ENCODE peak calls at places on chromosome 2, in nine cellular contexts. B is AG04450, X is psoas muscle, H is tibial artery, L is stomach, Q is dorsolateral prefrontal cortex, I is upper lobe of left lung, N is SK-N-SH, R is K562. U is an unnamed sample.
A peak's percentile ranks its signal among the peaks of the same experiment; 100 is the strongest.

GRCh38 chr2:68505603-68506159 is 38.3 kb downstream of the APLF start:
- DNase-seq in B (no peak), X (no peak), H (no peak), L (no peak), Q (no peak), I (no peak), N (no peak), R (no peak), U (no peak)

GRCh38 chr2:204012081-204012653 is 75.6 kb downstream of the ICOS start:
- DNase-seq in B (no peak), X (no peak), H (no peak), L (peak; percentile 62), Q (no peak), I (no peak), N (peak; percentile 53), R (no peak), U (no peak)

GRCh38 chr2:71948781-71949536 is 198.7 kb downstream of the CYP26B1 start:
- DNase-seq in B (no peak), X (peak; percentile 43), H (no peak), L (no peak), Q (no peak), I (no peak), N (no peak), R (no peak), U (no peak)

GRCh38 chr2:240920783-240921231 is 14.7 kb downstream of the CROCC2 start:
- DNase-seq in B (no peak), X (peak; percentile 14), H (peak; percentile 19), L (peak; percentile 17), Q (peak; percentile 37), I (peak; percentile 16), N (peak; percentile 11), R (no peak), U (no peak)

GRCh38 chr2:127225186-127225960 is 5.3 kb upstream of the CYP27C1 start:
- DNase-seq in B (no peak), X (no peak), H (no peak), L (no peak), Q (no peak), I (no peak), N (no peak), R (no peak), U (no peak)

GRCh38 chr2:9813312-9814128 is 29.8 kb upstream of the TAF1B start:
- DNase-seq in B (no peak), X (peak; percentile 76), H (peak; percentile 53), L (peak; percentile 77), Q (peak; percentile 73), I (peak; percentile 96), N (peak; percentile 96), R (peak; percentile 86), U (peak; percentile 66)

GRCh38 chr2:176096986-176097819 is 2.4 kb upstream of the HOXD12 start:
- DNase-seq in B (peak; percentile 10), X (peak; percentile 58), H (peak; percentile 59), L (peak; percentile 76), Q (no peak), I (peak; percentile 90), N (peak; percentile 92), R (peak; percentile 84), U (peak; percentile 22)

GRCh38 chr2:72166281-72166680 is 18.6 kb upstream of the CYP26B1 start:
- DNase-seq in B (no peak), X (no peak), H (no peak), L (no peak), Q (no peak), I (no peak), N (no peak), R (no peak), U (no peak)

GRCh38 chr2:7634370-7634769 is 717.2 kb downstream of the RNF144A start:
- DNase-seq in B (no peak), X (no peak), H (no peak), L (no peak), Q (no peak), I (no peak), N (no peak), R (no peak), U (no peak)

DNA sequence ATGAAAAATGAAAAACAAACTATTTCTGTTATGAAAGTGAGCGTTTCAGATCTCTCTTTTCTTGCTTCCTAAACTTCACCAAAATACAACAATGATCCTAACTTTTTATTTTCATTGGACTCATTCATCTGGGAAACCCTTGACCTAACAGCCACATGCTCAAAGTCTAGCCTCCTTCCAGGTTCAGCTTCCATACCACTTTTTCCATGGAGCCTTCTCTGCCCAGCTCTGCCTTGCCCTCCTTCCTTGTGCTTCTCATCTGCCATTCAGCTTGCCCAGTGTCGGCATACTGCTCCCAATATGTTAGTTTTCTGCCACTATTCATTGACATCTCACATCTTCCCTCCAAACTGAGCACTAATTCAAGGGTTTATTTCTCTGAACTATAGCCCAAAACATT is 214.7 kb downstream of the RAD51AP2 start:
- DNase-seq in B (no peak), X (no peak), H (no peak), L (no peak), Q (no peak), I (no peak), N (no peak), R (no peak), U (no peak)
- H3K27ac ChIP-seq in B (no peak overlapping the region), X (no peak overlapping the region), H (no peak overlapping the region), L (no peak overlapping the region), Q (no peak overlapping the region), I (no peak overlapping the region), N (peak overlapping the region; percentile 68), R (no peak overlapping the region), U (no peak overlapping the region)

GRCh38 chr2:222310747-222311320 is 12.0 kb upstream of the PAX3 start:
- DNase-seq in B (no peak), X (no peak), H (no peak), L (no peak), Q (no peak), I (no peak), N (no peak), R (no peak), U (no peak)
- H3K27me3 ChIP-seq in B (peaks cover 80% of the 10 kb centered on the region), X (peaks cover 31% of the 10 kb centered on the region), H (no peaks in the 10 kb centered on the region), L (peaks cover 23% of the 10 kb centered on the region), Q (peaks cover 98% of the 10 kb centered on the region), I (no peaks in the 10 kb centered on the region), N (peaks cover 84% of the 10 kb centered on the region), R (peaks cover 32% of the 10 kb centered on the region), U (peaks cover 98% of the 10 kb centered on the region)

GRCh38 chr2:45612265-45612664 is 1.2 kb upstream of the SRBD1 start:
- DNase-seq in B (no peak), X (no peak), H (no peak), L (no peak), Q (no peak), I (no peak), N (no peak), R (no peak), U (no peak)

GRCh38 chr2:45606801-45607200 is 4.3 kb downstream of the SRBD1 start:
- DNase-seq in B (no peak), X (no peak), H (no peak), L (no peak), Q (no peak), I (no peak), N (no peak), R (no peak), U (no peak)

GRCh38 chr2:45610281-45611019 is 617 bp downstream of the SRBD1 start:
- DNase-seq in B (no peak), X (peak; percentile 22), H (peak; percentile 62), L (peak; percentile 47), Q (peak; percentile 53), I (peak; percentile 56), N (peak; percentile 71), R (peak; percentile 56), U (peak; percentile 4)

GRCh38 chr2:45611020-45611737 is at the start of gene SRBD1:
- DNase-seq in B (peak; percentile 71), X (peak; percentile 94), H (peak; percentile 92), L (peak; percentile 96), Q (peak; percentile 96), I (peak; percentile 99), N (peak; percentile 92), R (peak; percentile 92), U (peak; percentile 82)

GRCh38 chr2:45607701-45608100 is 3.4 kb downstream of the SRBD1 start:
- DNase-seq in B (no peak), X (no peak), H (no peak), L (no peak), Q (no peak), I (no peak), N (peak; percentile 57), R (peak; percentile 55), U (no peak)
- TF ChIP-seq CTCF in B (peak; percentile 62), X (peak; percentile 10), H (no peak), L (no peak), Q (no peak), I (no peak), N (peak; percentile 69), R (peak; percentile 75), U (no peak)

DNA sequence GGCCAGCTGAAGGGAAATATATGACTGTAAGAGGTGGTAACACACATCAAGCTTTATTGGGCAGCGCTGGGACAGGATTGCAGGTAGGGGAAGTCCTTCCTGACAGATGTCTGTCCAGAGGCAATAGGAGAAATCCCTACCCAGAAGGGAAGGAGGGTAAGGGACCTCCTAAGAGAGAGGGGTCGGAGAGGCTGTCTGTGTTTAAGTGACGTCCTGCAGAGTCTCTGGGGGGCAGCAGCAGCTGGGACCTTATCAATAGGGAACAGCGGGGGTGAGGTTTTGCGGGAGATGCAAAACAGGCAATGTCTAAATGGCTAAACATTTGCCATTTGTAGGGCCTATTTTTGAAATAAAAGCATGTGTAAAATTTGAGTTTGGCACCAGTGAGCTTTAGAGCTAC is 108.7 kb upstream of the HS6ST1 start:
- DNase-seq in B (no peak), X (no peak), H (no peak), L (no peak), Q (no peak), I (no peak), N (no peak), R (no peak), U (no peak)
- H3K27ac ChIP-seq in B (no peak overlapping the region), X (no peak overlapping the region), H (no peak overlapping the region), L (no peak overlapping the region), Q (no peak overlapping the region), I (no peak overlapping the region), N (no peak overlapping the region), R (no peak overlapping the region), U (no peak overlapping the region)

GRCh38 chr2:239015769-239016675 is 168.1 kb downstream of the TWIST2 start:
- DNase-seq in B (no peak), X (no peak), H (peak; percentile 17), L (no peak), Q (no peak), I (peak; percentile 34), N (no peak), R (no peak), U (no peak)

GRCh38 chr2:239019193-239019581 is 171.3 kb downstream of the TWIST2 start:
- DNase-seq in B (no peak), X (no peak), H (no peak), L (no peak), Q (no peak), I (peak; percentile 37), N (no peak), R (no peak), U (no peak)

GRCh38 chr2:239014897-239015768 is 167.2 kb downstream of the TWIST2 start:
- DNase-seq in B (no peak), X (no peak), H (peak; percentile 11), L (peak; percentile 18), Q (no peak), I (peak; percentile 59), N (no peak), R (no peak), U (no peak)

GRCh38 chr2:239018291-239019192 is 170.7 kb downstream of the TWIST2 start:
- DNase-seq in B (no peak), X (no peak), H (peak; percentile 7), L (no peak), Q (no peak), I (no peak), N (no peak), R (no peak), U (no peak)

GRCh38 chr2:239017491-239018098 is 169.7 kb downstream of the TWIST2 start:
- DNase-seq in B (no peak), X (no peak), H (no peak), L (no peak), Q (no peak), I (no peak), N (no peak), R (no peak), U (no peak)
- H3K27me3 ChIP-seq in B (peaks cover 53% of the 10 kb centered on the region), X (peaks cover 7% of the 10 kb centered on the region), H (no peaks in the 10 kb centered on the region), L (no peaks in the 10 kb centered on the region), Q (no peaks in the 10 kb centered on the region), I (no peaks in the 10 kb centered on the region), N (no peaks in the 10 kb centered on the region), R (peaks cover 64% of the 10 kb centered on the region), U (peaks cover 4% of the 10 kb centered on the region)